ENCODE peak calls at places on chromosomes 3 and 15, in seven cellular contexts. Z is foreskin keratinocyte, L is mammary epithelial cell, E is IMR-90, F is tibial artery, O is heart left ventricle, W is ovary. Q is an unnamed sample.

GRCh38 chr3:45907769-45908705 is 21.7 kb downstream of the CCR9 start:
- DNase-seq in Z (peak; percentile 13), L (no peak), E (peak; percentile 83), F (no peak), O (no peak), W (no peak), Q (no peak)

GRCh38 chr15:29682361-29682760 is 139.9 kb downstream of the TJP1 start:
- DNase-seq in Z (no peak), L (no peak), E (no peak), F (no peak), O (no peak), W (no peak), Q (no peak)

GRCh38 chr3:14424711-14425573 is 22.5 kb downstream of the SLC6A6 start:
- DNase-seq in Z (no peak), L (no peak), E (peak; percentile 73), F (no peak), O (no peak), W (no peak), Q (no peak)

GRCh38 chr15:94580186-94580585 is 348.8 kb downstream of the MCTP2 start:
- DNase-seq in Z (no peak), L (no peak), E (no peak), F (no peak), O (no peak), W (no peak), Q (no peak)

GRCh38 chr3:28376424-28376823 is 27.8 kb upstream of the AZI2 start:
- DNase-seq in Z (peak; percentile 11), L (peak; percentile 5), E (peak; percentile 72), F (no peak), O (no peak), W (no peak), Q (no peak)

GRCh38 chr15:55434989-55435825 is 26.9 kb downstream of the PIERCE2 start:
- DNase-seq in Z (peak; percentile 41), L (peak; percentile 40), E (peak; percentile 64), F (no peak), O (no peak), W (no peak), Q (peak; percentile 3)

GRCh38 chr3:156816091-156816793 is 9.9 kb upstream of the LEKR1 start:
- DNase-seq in Z (no peak), L (no peak), E (peak; percentile 79), F (peak; percentile 21), O (peak; percentile 33), W (peak; percentile 63), Q (no peak)

GRCh38 chr3:126546013-126546412 is 12.7 kb downstream of the C3orf22 start:
- DNase-seq in Z (no peak), L (no peak), E (no peak), F (no peak), O (peak; percentile 11), W (no peak), Q (no peak)

GRCh38 chr15:67142142-67143092 is 77.0 kb downstream of the SMAD3 start:
- DNase-seq in Z (no peak), L (no peak), E (peak; percentile 81), F (no peak), O (no peak), W (no peak), Q (no peak)

GRCh38 chr3:169323580-169324453 is 339.7 kb downstream of the MECOM start:
- DNase-seq in Z (no peak), L (peak; percentile 33), E (peak; percentile 85), F (no peak), O (no peak), W (no peak), Q (no peak)

GRCh38 chr15:33616485-33616884 is 305.7 kb downstream of the RYR3 start:
- DNase-seq in Z (no peak), L (no peak), E (no peak), F (no peak), O (no peak), W (no peak), Q (no peak)

GRCh38 chr15:51382787-51383186 is 41.3 kb downstream of the GLDN start:
- DNase-seq in Z (peak; percentile 27), L (peak; percentile 36), E (peak; percentile 53), F (no peak), O (no peak), W (no peak), Q (no peak)

GRCh38 chr15:80415331-80415730 is 11.1 kb downstream of the ARNT2 start:
- DNase-seq in Z (no peak), L (no peak), E (no peak), F (no peak), O (no peak), W (no peak), Q (no peak)

GRCh38 chr3:62376906-62377865 is 3.8 kb upstream of the FEZF2 start:
- DNase-seq in Z (no peak), L (no peak), E (no peak), F (no peak), O (no peak), W (no peak), Q (no peak)

GRCh38 chr15:56208641-56209155 is 35.0 kb downstream of the RFX7 start:
- DNase-seq in Z (no peak), L (no peak), E (peak; percentile 23), F (no peak), O (no peak), W (no peak), Q (no peak)

GRCh38 chr15:60010467-60011257 is 6.6 kb downstream of the FOXB1 start:
- DNase-seq in Z (no peak), L (no peak), E (no peak), F (no peak), O (no peak), W (no peak), Q (no peak)

GRCh38 chr3:145251311-145251710 is 909.7 kb downstream of the PLOD2 start:
- DNase-seq in Z (no peak), L (no peak), E (no peak), F (no peak), O (no peak), W (no peak), Q (no peak)

GRCh38 chr3:12884104-12884742 is 42.9 kb upstream of the RPL32 start:
- DNase-seq in Z (no peak), L (no peak), E (peak; percentile 15), F (peak; percentile 53), O (peak; percentile 57), W (peak; percentile 54), Q (no peak)

GRCh38 chr15:29596266-29596665 is 226.0 kb downstream of the TJP1 start:
- DNase-seq in Z (peak; percentile 17), L (peak; percentile 16), E (peak; percentile 45), F (no peak), O (no peak), W (no peak), Q (no peak)

GRCh38 chr3:114119776-114120175 is 59.1 kb downstream of the DRD3 start:
- DNase-seq in Z (no peak), L (no peak), E (no peak), F (no peak), O (no peak), W (no peak), Q (no peak)

GRCh38 chr3:117026401-117026800 is 316.8 kb downstream of the TUSC7 start:
- DNase-seq in Z (no peak), L (no peak), E (no peak), F (no peak), O (no peak), W (no peak), Q (no peak)

GRCh38 chr15:95277266-95277665 is 1045.9 kb downstream of the MCTP2 start:
- DNase-seq in Z (no peak), L (no peak), E (peak; percentile 98), F (no peak), O (no peak), W (no peak), Q (no peak)

GRCh38 chr3:102233881-102234280 is 200.9 kb upstream of the ZPLD1 start:
- DNase-seq in Z (no peak), L (no peak), E (no peak), F (no peak), O (no peak), W (no peak), Q (no peak)

GRCh38 chr15:63052961-63053698 is 10.6 kb downstream of the TPM1 start:
- DNase-seq in Z (no peak), L (no peak), E (no peak), F (peak; percentile 84), O (peak; percentile 68), W (no peak), Q (no peak)
- H3K27ac ChIP-seq in Z (no peak overlapping the region), L (no peak overlapping the region), E (peak overlapping the region; percentile 72), F (peak overlapping the region; percentile 93), O (peak overlapping the region; percentile 98), W (peak overlapping the region; percentile 70), Q (no peak overlapping the region)

GRCh38 chr15:75578948-75579908 is at the start of gene PTPN9:
- DNase-seq in Z (peak; percentile 36), L (peak; percentile 39), E (peak; percentile 76), F (peak; percentile 80), O (peak; percentile 86), W (peak; percentile 82), Q (no peak)
- H3K27ac ChIP-seq in Z (peak within 1 kb of the TSS; percentile 93), L (peak within 1 kb of the TSS; percentile 78), E (peak within 1 kb of the TSS; percentile 83), F (peak within 1 kb of the TSS; percentile 87), O (peak within 1 kb of the TSS; percentile 80), W (peak within 1 kb of the TSS; percentile 80), Q (peak within 1 kb of the TSS; percentile 78)

DNA sequence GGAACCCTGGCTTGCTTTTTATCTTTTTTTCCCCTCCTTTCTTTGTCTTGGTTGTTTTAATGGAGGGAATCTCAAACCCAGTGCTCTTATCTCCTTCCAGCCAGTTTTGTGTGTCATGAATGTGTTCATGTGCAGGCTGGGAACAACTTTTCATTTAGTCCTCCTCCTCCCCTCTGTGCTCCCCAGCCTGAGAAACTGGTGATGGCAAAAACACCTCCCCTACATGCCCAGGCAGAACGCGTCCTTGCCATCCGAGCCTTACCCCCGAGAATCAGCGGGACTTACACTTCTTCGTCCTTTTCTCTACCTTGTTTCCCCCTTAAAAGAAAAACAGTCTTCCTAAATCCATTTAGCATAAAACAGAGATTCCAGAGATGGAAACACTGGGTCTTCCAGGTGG is 10.8 kb downstream of the SEMA3G start:
- DNase-seq in Z (no peak), L (peak; percentile 27), E (no peak), F (no peak), O (no peak), W (no peak), Q (no peak)
- H3K27ac ChIP-seq in Z (no peak overlapping the region), L (no peak overlapping the region), E (no peak overlapping the region), F (no peak overlapping the region), O (peak overlapping the region; percentile 57), W (peak overlapping the region; percentile 35), Q (no peak overlapping the region)

GRCh38 chr3:155019576-155019975 is 60.5 kb upstream of the MME start:
- DNase-seq in Z (peak; percentile 22), L (no peak), E (peak; percentile 68), F (no peak), O (no peak), W (no peak), Q (no peak)

GRCh38 chr3:155024006-155024638 is 56.0 kb upstream of the MME start:
- DNase-seq in Z (peak; percentile 71), L (peak; percentile 53), E (no peak), F (no peak), O (no peak), W (no peak), Q (no peak)

GRCh38 chr3:155026999-155027591 is 53.0 kb upstream of the MME start:
- DNase-seq in Z (no peak), L (no peak), E (peak; percentile 39), F (no peak), O (no peak), W (no peak), Q (no peak)

GRCh38 chr3:155018621-155019330 is 61.3 kb upstream of the MME start:
- DNase-seq in Z (peak; percentile 72), L (peak; percentile 65), E (no peak), F (no peak), O (no peak), W (no peak), Q (peak; percentile 51)

DNA sequence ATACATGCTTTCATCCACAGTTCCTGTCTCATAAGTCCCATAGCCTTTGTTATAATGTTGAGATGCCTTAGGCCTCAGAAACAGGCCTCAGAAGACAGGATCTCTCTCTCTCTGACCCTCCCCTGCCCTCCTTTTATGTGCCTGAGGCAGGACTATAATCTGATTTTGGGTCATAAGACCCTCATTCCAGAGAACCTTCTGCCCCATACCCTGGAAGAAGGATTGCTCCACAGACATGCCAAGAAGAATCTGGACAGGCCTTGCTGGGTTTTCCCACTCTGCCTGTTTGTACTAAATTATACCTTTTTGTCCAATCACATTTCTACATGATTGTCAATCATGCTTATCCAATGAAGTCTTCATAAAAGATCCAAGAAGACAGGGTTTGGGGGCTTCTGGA is 57.2 kb upstream of the MME start:
- DNase-seq in Z (no peak), L (no peak), E (no peak), F (no peak), O (no peak), W (no peak), Q (no peak)
- H3K27ac ChIP-seq in Z (no peak overlapping the region), L (no peak overlapping the region), E (no peak overlapping the region), F (no peak overlapping the region), O (no peak overlapping the region), W (no peak overlapping the region), Q (no peak overlapping the region)